ENCODE peak calls at places on chromosomes 12 and 14, in four cellular contexts. K, S, V and Y are unnamed samples.

GRCh38 chr12:94262228-94263010 is 114.0 kb downstream of the PLXNC1 start:
- DNase-seq in K (peak; percentile 87), S (peak; percentile 35), V (peak; percentile 96), Y (peak; percentile 77)

GRCh38 chr12:2998789-2999264 is 39.6 kb downstream of the TEAD4 start:
- DNase-seq in K (no peak), S (no peak), V (peak; percentile 87), Y (no peak)

GRCh38 chr12:47376937-47377336 is 297.2 kb upstream of the AMIGO2 start:
- DNase-seq in K (no peak), S (no peak), V (peak; percentile 20), Y (no peak)

GRCh38 chr14:78997811-78998210 is 827.6 kb downstream of the NRXN3 start:
- DNase-seq in K (peak; percentile 25), S (no peak), V (peak; percentile 65), Y (no peak)

GRCh38 chr14:99262977-99263448 is 9.0 kb downstream of the BCL11B start:
- DNase-seq in K (no peak), S (no peak), V (no peak), Y (no peak)

GRCh38 chr12:4174417-4174816 is 99.1 kb upstream of the CCND2 start:
- DNase-seq in K (peak; percentile 78), S (no peak), V (no peak), Y (peak; percentile 56)

GRCh38 chr12:132487311-132487741 is 2.6 kb upstream of the FBRSL1 start:
- DNase-seq in K (no peak), S (no peak), V (no peak), Y (no peak)

GRCh38 chr14:100446572-100446971 is 123.4 kb downstream of the SLC25A47 start:
- DNase-seq in K (no peak), S (no peak), V (no peak), Y (no peak)

GRCh38 chr12:42977451-42978230 is 388.1 kb upstream of the PRICKLE1 start:
- DNase-seq in K (no peak), S (no peak), V (peak; percentile 21), Y (no peak)

GRCh38 chr12:132356686-132357622 is 27.6 kb upstream of the GALNT9 start:
- DNase-seq in K (no peak), S (no peak), V (peak; percentile 54), Y (peak; percentile 82)

GRCh38 chr12:106157802-106158201 is 19.0 kb upstream of the NUAK1 start:
- DNase-seq in K (no peak), S (no peak), V (peak; percentile 82), Y (no peak)